ENCODE peak calls at places on chromosomes 7 and 10, in ten cellular contexts. One of them, this sample, is unnamed.

GRCh38 chr10:121313119-121313858 is 285.0 kb downstream of the FGFR2 start:
- DNase-seq in IMR-90: no peak
- DNase-seq in esophagus squamous epithelium: no peak
- DNase-seq in transverse colon: no peak
- DNase-seq in ovary: peak
- DNase-seq in suprapubic skin: no peak
- DNase-seq in heart left ventricle: no peak
- DNase-seq in body of pancreas: peak
- DNase-seq in stomach: peak
- DNase-seq in upper lobe of left lung: no peak
- DNase-seq in this sample: no peak

GRCh38 chr10:102453502-102453901 is 2.2 kb upstream of the C10orf95 start:
- DNase-seq in upper lobe of left lung: no peak
- DNase-seq in IMR-90: no peak
- DNase-seq in body of pancreas: no peak
- DNase-seq in transverse colon: no peak
- DNase-seq in esophagus squamous epithelium: no peak
- DNase-seq in suprapubic skin: no peak
- DNase-seq in heart left ventricle: no peak
- DNase-seq in stomach: no peak
- DNase-seq in ovary: no peak
- DNase-seq in this sample: no peak

GRCh38 chr10:102523250-102524029 is 19.7 kb downstream of the SUFU start:
- DNase-seq in transverse colon: no peak
- DNase-seq in stomach: peak
- DNase-seq in upper lobe of left lung: no peak
- DNase-seq in heart left ventricle: no peak
- DNase-seq in esophagus squamous epithelium: no peak
- DNase-seq in IMR-90: peak
- DNase-seq in body of pancreas: no peak
- DNase-seq in suprapubic skin: no peak
- DNase-seq in ovary: no peak
- DNase-seq in this sample: no peak

GRCh38 chr10:34885901-34886300 is 70.8 kb upstream of the PARD3 start:
- DNase-seq in ovary: no peak
- DNase-seq in transverse colon: no peak
- DNase-seq in suprapubic skin: no peak
- DNase-seq in IMR-90: no peak
- DNase-seq in stomach: no peak
- DNase-seq in upper lobe of left lung: no peak
- DNase-seq in heart left ventricle: no peak
- DNase-seq in body of pancreas: no peak
- DNase-seq in esophagus squamous epithelium: no peak
- DNase-seq in this sample: no peak

GRCh38 chr10:61971016-61971350 is 69.5 kb downstream of the ARID5B start:
- DNase-seq in ovary: no peak
- DNase-seq in heart left ventricle: no peak
- DNase-seq in IMR-90: peak
- DNase-seq in esophagus squamous epithelium: no peak
- DNase-seq in stomach: no peak
- DNase-seq in transverse colon: no peak
- DNase-seq in upper lobe of left lung: no peak
- DNase-seq in body of pancreas: no peak
- DNase-seq in suprapubic skin: no peak
- DNase-seq in this sample: no peak

GRCh38 chr10:86511027-86511865 is 10.3 kb downstream of the WAPL start:
- DNase-seq in upper lobe of left lung: no peak
- DNase-seq in ovary: no peak
- DNase-seq in esophagus squamous epithelium: no peak
- DNase-seq in stomach: no peak
- DNase-seq in transverse colon: no peak
- DNase-seq in heart left ventricle: no peak
- DNase-seq in IMR-90: no peak
- DNase-seq in suprapubic skin: no peak
- DNase-seq in body of pancreas: no peak
- DNase-seq in this sample: no peak

GRCh38 chr7:26900283-26900682 is 35.9 kb upstream of the SKAP2 start:
- DNase-seq in stomach: no peak
- DNase-seq in esophagus squamous epithelium: no peak
- DNase-seq in IMR-90: no peak
- DNase-seq in heart left ventricle: no peak
- DNase-seq in transverse colon: no peak
- DNase-seq in upper lobe of left lung: no peak
- DNase-seq in body of pancreas: no peak
- DNase-seq in ovary: no peak
- DNase-seq in suprapubic skin: no peak
- DNase-seq in this sample: no peak

GRCh38 chr10:58517481-58518355 is 5.0 kb downstream of the BICC1 start:
- DNase-seq in stomach: no peak
- DNase-seq in suprapubic skin: no peak
- DNase-seq in esophagus squamous epithelium: no peak
- DNase-seq in IMR-90: no peak
- DNase-seq in body of pancreas: no peak
- DNase-seq in upper lobe of left lung: no peak
- DNase-seq in transverse colon: no peak
- DNase-seq in ovary: no peak
- DNase-seq in heart left ventricle: no peak
- DNase-seq in this sample: no peak

GRCh38 chr7:101628522-101628921 is 574 bp downstream of the MYL10 start:
- DNase-seq in ovary: no peak
- DNase-seq in esophagus squamous epithelium: no peak
- DNase-seq in stomach: no peak
- DNase-seq in IMR-90: no peak
- DNase-seq in upper lobe of left lung: no peak
- DNase-seq in transverse colon: no peak
- DNase-seq in suprapubic skin: no peak
- DNase-seq in heart left ventricle: no peak
- DNase-seq in body of pancreas: no peak
- DNase-seq in this sample: no peak

GRCh38 chr10:118839348-118839747 is 84.6 kb upstream of the CACUL1 start:
- DNase-seq in stomach: no peak
- DNase-seq in ovary: no peak
- DNase-seq in esophagus squamous epithelium: no peak
- DNase-seq in IMR-90: no peak
- DNase-seq in upper lobe of left lung: no peak
- DNase-seq in heart left ventricle: no peak
- DNase-seq in suprapubic skin: no peak
- DNase-seq in transverse colon: no peak
- DNase-seq in body of pancreas: no peak
- DNase-seq in this sample: no peak

GRCh38 chr7:28873410-28873809 is 84.7 kb downstream of the TRIL start:
- DNase-seq in transverse colon: no peak
- DNase-seq in heart left ventricle: no peak
- DNase-seq in esophagus squamous epithelium: no peak
- DNase-seq in ovary: no peak
- DNase-seq in body of pancreas: no peak
- DNase-seq in stomach: no peak
- DNase-seq in suprapubic skin: no peak
- DNase-seq in upper lobe of left lung: no peak
- DNase-seq in IMR-90: no peak
- DNase-seq in this sample: no peak

GRCh38 chr10:71603190-71603589 is 116.4 kb downstream of the C10orf105 start:
- DNase-seq in transverse colon: peak
- DNase-seq in stomach: no peak
- DNase-seq in upper lobe of left lung: no peak
- DNase-seq in body of pancreas: no peak
- DNase-seq in heart left ventricle: no peak
- DNase-seq in suprapubic skin: no peak
- DNase-seq in IMR-90: no peak
- DNase-seq in ovary: no peak
- DNase-seq in esophagus squamous epithelium: no peak
- DNase-seq in this sample: no peak

GRCh38 chr7:69871213-69871885 is 273.1 kb downstream of the AUTS2 start:
- DNase-seq in body of pancreas: no peak
- DNase-seq in upper lobe of left lung: no peak
- DNase-seq in heart left ventricle: no peak
- DNase-seq in IMR-90: peak
- DNase-seq in ovary: no peak
- DNase-seq in stomach: no peak
- DNase-seq in esophagus squamous epithelium: no peak
- DNase-seq in suprapubic skin: no peak
- DNase-seq in transverse colon: no peak
- DNase-seq in this sample: no peak

GRCh38 chr10:26978531-26978930 is 117.8 kb upstream of the ABI1 start:
- DNase-seq in IMR-90: no peak
- DNase-seq in upper lobe of left lung: no peak
- DNase-seq in esophagus squamous epithelium: no peak
- DNase-seq in heart left ventricle: no peak
- DNase-seq in suprapubic skin: no peak
- DNase-seq in body of pancreas: no peak
- DNase-seq in stomach: no peak
- DNase-seq in ovary: no peak
- DNase-seq in transverse colon: no peak
- DNase-seq in this sample: no peak

GRCh38 chr7:50339990-50340500 is 35.5 kb downstream of the IKZF1 start:
- DNase-seq in ovary: no peak
- DNase-seq in suprapubic skin: no peak
- DNase-seq in upper lobe of left lung: no peak
- DNase-seq in heart left ventricle: no peak
- DNase-seq in stomach: no peak
- DNase-seq in esophagus squamous epithelium: no peak
- DNase-seq in body of pancreas: no peak
- DNase-seq in IMR-90: no peak
- DNase-seq in transverse colon: peak
- DNase-seq in this sample: no peak

DNA sequence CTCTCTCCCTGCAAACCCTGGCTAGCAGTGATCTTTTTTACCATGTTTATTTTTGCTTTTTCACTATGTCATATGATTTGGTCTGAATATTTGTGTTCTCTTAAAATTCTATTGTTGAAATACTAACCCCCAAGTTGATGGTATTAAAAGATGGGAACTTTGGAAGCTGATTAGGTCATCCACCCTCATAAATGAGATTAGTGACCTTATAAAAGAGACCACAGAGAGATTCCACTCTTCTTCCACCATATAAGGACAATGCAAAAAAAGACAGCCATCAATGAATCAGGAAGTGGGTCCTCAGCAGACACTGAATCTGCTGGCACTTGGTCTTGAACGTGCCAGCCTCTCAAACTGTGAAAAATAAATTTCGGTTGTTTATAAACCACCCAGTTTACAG is 112.8 kb upstream of the KCND2 start:
- DNase-seq in ovary: no peak
- DNase-seq in upper lobe of left lung: no peak
- DNase-seq in IMR-90: no peak
- DNase-seq in transverse colon: no peak
- DNase-seq in body of pancreas: no peak
- DNase-seq in stomach: no peak
- DNase-seq in esophagus squamous epithelium: no peak
- DNase-seq in heart left ventricle: no peak
- DNase-seq in suprapubic skin: no peak
- DNase-seq in this sample: no peak
- TF ChIP-seq POLR2A in ovary: no peak
- TF ChIP-seq POLR2A in upper lobe of left lung: no peak
- TF ChIP-seq POLR2A in IMR-90: no peak
- TF ChIP-seq POLR2A in transverse colon: no peak
- TF ChIP-seq POLR2A in body of pancreas: no peak
- TF ChIP-seq POLR2A in stomach: no peak
- TF ChIP-seq POLR2A in esophagus squamous epithelium: no peak
- TF ChIP-seq POLR2A in heart left ventricle: no peak
- TF ChIP-seq POLR2A in suprapubic skin: no peak
- TF ChIP-seq POLR2A in this sample: no peak

GRCh38 chr7:100626530-100627237 is 14.3 kb downstream of the MOSPD3 start:
- DNase-seq in ovary: peak
- DNase-seq in transverse colon: peak
- DNase-seq in esophagus squamous epithelium: no peak
- DNase-seq in suprapubic skin: peak
- DNase-seq in body of pancreas: peak
- DNase-seq in heart left ventricle: peak
- DNase-seq in IMR-90: peak
- DNase-seq in upper lobe of left lung: peak
- DNase-seq in stomach: peak
- DNase-seq in this sample: peak
- H3K4me3 ChIP-seq in ovary: peak
- H3K4me3 ChIP-seq in transverse colon: peak
- H3K4me3 ChIP-seq in esophagus squamous epithelium: peak
- H3K4me3 ChIP-seq in suprapubic skin: peak
- H3K4me3 ChIP-seq in body of pancreas: no peak
- H3K4me3 ChIP-seq in heart left ventricle: peak
- H3K4me3 ChIP-seq in IMR-90: peak
- H3K4me3 ChIP-seq in upper lobe of left lung: peak
- H3K4me3 ChIP-seq in stomach: peak
- H3K4me3 ChIP-seq in this sample: peak

DNA sequence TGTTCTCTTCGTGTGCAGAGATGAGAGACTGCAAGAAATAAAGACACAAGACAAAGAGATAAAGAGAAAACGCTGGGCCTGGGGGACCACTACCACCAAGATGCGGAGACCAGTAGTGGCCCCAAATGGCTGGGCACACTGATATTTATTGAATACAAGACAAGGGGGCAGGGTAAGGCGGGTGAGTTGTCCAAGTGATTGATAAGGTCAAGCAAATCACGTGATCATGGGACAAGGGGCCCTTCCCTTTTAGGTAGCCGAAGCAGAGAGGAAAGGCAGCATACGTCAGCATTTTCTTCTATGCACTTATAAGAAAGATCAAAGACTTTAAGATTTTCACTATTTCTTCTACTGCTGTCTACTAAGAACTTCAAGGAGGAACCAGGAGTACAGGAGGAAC is 762.1 kb downstream of the TNS3 start:
- DNase-seq in esophagus squamous epithelium: no peak
- DNase-seq in body of pancreas: no peak
- DNase-seq in suprapubic skin: no peak
- DNase-seq in upper lobe of left lung: no peak
- DNase-seq in stomach: no peak
- DNase-seq in IMR-90: no peak
- DNase-seq in heart left ventricle: no peak
- DNase-seq in transverse colon: no peak
- DNase-seq in ovary: no peak
- DNase-seq in this sample: no peak
- TF ChIP-seq POLR2A in esophagus squamous epithelium: no peak
- TF ChIP-seq POLR2A in body of pancreas: no peak
- TF ChIP-seq POLR2A in suprapubic skin: no peak
- TF ChIP-seq POLR2A in upper lobe of left lung: no peak
- TF ChIP-seq POLR2A in stomach: no peak
- TF ChIP-seq POLR2A in IMR-90: no peak
- TF ChIP-seq POLR2A in heart left ventricle: no peak
- TF ChIP-seq POLR2A in transverse colon: no peak
- TF ChIP-seq POLR2A in ovary: no peak
- TF ChIP-seq POLR2A in this sample: no peak

DNA sequence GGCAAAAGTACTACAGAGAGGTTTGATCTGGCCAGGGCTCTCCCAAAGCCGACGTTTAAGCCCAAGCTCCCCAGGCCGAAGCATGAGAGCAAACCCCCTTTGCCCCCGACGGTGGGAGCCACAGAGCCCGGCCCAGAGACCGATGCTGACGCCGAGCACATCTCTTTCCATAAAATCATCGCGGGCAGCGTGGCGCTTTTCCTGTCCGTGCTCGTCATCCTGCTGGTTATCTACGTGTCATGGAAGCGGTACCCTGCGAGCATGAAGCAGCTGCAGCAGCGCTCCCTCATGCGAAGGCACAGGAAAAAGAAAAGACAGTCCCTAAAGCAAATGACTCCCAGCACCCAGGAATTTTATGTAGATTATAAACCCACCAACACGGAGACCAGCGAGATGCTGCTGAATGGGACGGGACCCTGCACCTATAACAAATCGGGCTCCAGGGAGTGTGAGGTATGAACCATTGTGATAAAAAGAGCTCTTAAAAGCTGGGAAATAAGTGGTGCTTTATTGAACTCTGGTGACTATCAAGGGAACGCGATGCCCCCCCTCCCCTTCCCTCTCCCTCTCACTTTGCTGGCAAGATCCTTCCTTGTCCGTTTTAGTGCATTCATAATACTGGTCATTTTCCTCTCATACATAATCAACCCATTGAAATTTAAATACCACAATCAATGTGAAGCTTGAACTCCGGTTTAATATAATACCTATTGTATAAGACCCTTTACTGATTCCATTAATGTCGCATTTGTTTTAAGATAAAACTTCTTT is 2.3 kb downstream of the LRRTM3 start:
- DNase-seq in transverse colon: no peak
- DNase-seq in body of pancreas: no peak
- DNase-seq in ovary: peak
- DNase-seq in upper lobe of left lung: peak
- DNase-seq in esophagus squamous epithelium: no peak
- DNase-seq in heart left ventricle: peak
- DNase-seq in stomach: no peak
- DNase-seq in suprapubic skin: no peak
- DNase-seq in IMR-90: peak
- DNase-seq in this sample: no peak
- H3K4me3 ChIP-seq in transverse colon: no peak
- H3K4me3 ChIP-seq in body of pancreas: no peak
- H3K4me3 ChIP-seq in ovary: no peak
- H3K4me3 ChIP-seq in upper lobe of left lung: no peak
- H3K4me3 ChIP-seq in esophagus squamous epithelium: no peak
- H3K4me3 ChIP-seq in heart left ventricle: no peak
- H3K4me3 ChIP-seq in stomach: no peak
- H3K4me3 ChIP-seq in suprapubic skin: peak
- H3K4me3 ChIP-seq in IMR-90: no peak
- H3K4me3 ChIP-seq in this sample: no peak